ENCODE peak calls at places on chromosomes 3 and 15, in six cellular contexts. E is activated naive CD8-positive, alpha-beta T cell treated with anti-CD3 and anti-CD28 coated beads, Interleukin-2, amount 50 U/mL, for 24 hours; P is ELR; U is C1 segment of cervical spinal cord; C is spleen; O is GM20000. W is an unnamed sample.

GRCh38 chr3:10709110-10709781 is 106.8 kb upstream of the SLC6A11 start:
- DNase-seq in E (no peak), O (no peak), C (no peak), P (no peak), U (no peak), W (no peak)

GRCh38 chr15:84400017-84400740 is 164.6 kb downstream of the GOLGA6L4 start:
- DNase-seq in U (no peak), C (peak), P (no peak), E (no peak), O (no peak), W (no peak)

GRCh38 chr15:37059051-37059450 is 41.3 kb downstream of the MEIS2 start:
- DNase-seq in P (peak), U (no peak), E (no peak), C (no peak), O (no peak), W (no peak)

GRCh38 chr3:128567705-128568356 is 74.8 kb upstream of the GATA2 start:
- DNase-seq in O (no peak), U (no peak), C (no peak), P (no peak), E (no peak), W (no peak)

GRCh38 chr15:30065025-30065801 is 17.5 kb upstream of the GOLGA8J start:
- DNase-seq in O (no peak), P (peak), U (no peak), E (no peak), C (no peak), W (no peak)

GRCh38 chr3:23806322-23807160 is 786 bp downstream of the UBE2E1 start:
- DNase-seq in U (peak), P (peak), O (peak), E (peak), C (peak), W (no peak)

GRCh38 chr3:51386159-51386851 is 1.2 kb downstream of the MANF start:
- DNase-seq in O (no peak), U (no peak), P (peak), C (no peak), E (no peak), W (peak)

GRCh38 chr3:122513386-122514122 is 1.2 kb downstream of the KPNA1 start:
- DNase-seq in U (no peak), C (no peak), O (no peak), P (peak), E (no peak), W (no peak)

GRCh38 chr15:88563638-88564037 is 17.2 kb upstream of the DET1 start:
- DNase-seq in E (no peak), U (no peak), C (no peak), P (peak), O (no peak), W (no peak)

GRCh38 chr3:170038434-170039110 is 777 bp downstream of the GPR160 start:
- DNase-seq in U (peak), P (no peak), C (peak), E (peak), O (peak), W (peak)

GRCh38 chr3:112111785-112112402 is 21.2 kb downstream of the GCSAM start:
- DNase-seq in U (no peak), E (peak), P (peak), O (peak), C (no peak), W (peak)

GRCh38 chr3:149547954-149548728 is 73.6 kb downstream of the TM4SF4 start:
- DNase-seq in E (no peak), C (no peak), P (peak), O (no peak), U (peak), W (no peak)

GRCh38 chr15:32659340-32659831 is 17.9 kb downstream of the SCG5 start:
- DNase-seq in E (no peak), U (no peak), O (no peak), C (no peak), P (peak), W (no peak)

GRCh38 chr3:126459111-126459762 is 16.5 kb downstream of the ZXDC start:
- DNase-seq in P (no peak), C (peak), U (no peak), O (no peak), E (no peak), W (no peak)

GRCh38 chr15:68818671-68819450 is 1.8 kb downstream of the ANP32A start:
- DNase-seq in P (peak), O (peak), U (peak), C (peak), E (peak), W (peak)

GRCh38 chr3:71425491-71426071 is 157.9 kb downstream of the FOXP1 start:
- DNase-seq in C (no peak), P (peak), O (no peak), U (no peak), E (peak), W (no peak)

GRCh38 chr3:55416381-55416821 is 70.7 kb downstream of the WNT5A start:
- DNase-seq in O (no peak), C (no peak), U (no peak), E (no peak), P (peak), W (no peak)

GRCh38 chr3:176767385-176767784 is 429.9 kb downstream of the TBL1XR1 start:
- DNase-seq in O (no peak), U (no peak), E (no peak), C (no peak), P (peak), W (no peak)

GRCh38 chr3:43865887-43866528 is 175.3 kb downstream of the ABHD5 start:
- DNase-seq in C (peak), E (no peak), P (no peak), O (no peak), U (no peak), W (no peak)

GRCh38 chr3:131326307-131326706 is 55.3 kb upstream of the NUDT16 start:
- DNase-seq in O (no peak), C (no peak), E (no peak), P (peak), U (no peak), W (no peak)

GRCh38 chr3:42052867-42053351 is 38.2 kb upstream of the TRAK1 start:
- DNase-seq in P (no peak), E (no peak), C (no peak), O (no peak), U (peak), W (no peak)

GRCh38 chr3:15428539-15428938 is 1.1 kb downstream of the EAF1 start:
- DNase-seq in C (no peak), U (no peak), O (no peak), P (peak), E (peak), W (no peak)

GRCh38 chr15:39312984-39313383 is 267.9 kb upstream of the THBS1 start:
- DNase-seq in E (no peak), U (no peak), C (no peak), O (peak), P (peak), W (no peak)

GRCh38 chr3:7543294-7543693 is 682.4 kb downstream of the GRM7 start:
- DNase-seq in O (no peak), C (no peak), E (no peak), U (no peak), P (no peak), W (no peak)

GRCh38 chr15:79198461-79198860 is 84.1 kb upstream of the ANKRD34C start:
- DNase-seq in O (no peak), E (no peak), U (no peak), C (no peak), P (no peak), W (no peak)

GRCh38 chr3:72797773-72798543 is 50.3 kb downstream of the SHQ1 start:
- DNase-seq in C (no peak), P (no peak), O (no peak), E (no peak), U (no peak), W (no peak)

GRCh38 chr3:113695426-113695817 is 1.0 kb downstream of the USF3 start:
- DNase-seq in C (no peak), U (no peak), P (no peak), O (peak), E (no peak), W (no peak)

GRCh38 chr3:185152433-185153169 is at the start of gene C3orf70:
- DNase-seq in P (peak), U (peak), C (peak), O (peak), E (peak), W (peak)

GRCh38 chr15:82135645-82136044 is 89.8 kb upstream of the MEX3B start:
- DNase-seq in P (peak), O (no peak), E (no peak), U (no peak), C (no peak), W (no peak)

GRCh38 chr3:45509038-45509767 is 85.3 kb upstream of the LIMD1 start:
- DNase-seq in P (peak), O (no peak), U (peak), E (peak), C (no peak), W (no peak)

GRCh38 chr3:65439641-65440040 is 599.1 kb downstream of the MAGI1 start:
- DNase-seq in C (no peak), E (no peak), O (peak), U (peak), P (peak), W (peak)

GRCh38 chr3:126501054-126501453 is 16.5 kb downstream of the UROC1 start:
- DNase-seq in U (no peak), P (no peak), E (no peak), C (no peak), O (no peak), W (no peak)

GRCh38 chr15:90059208-90059985 is 42.9 kb downstream of the IDH2 start:
- DNase-seq in U (peak), C (peak), O (peak), P (no peak), E (peak), W (peak)

GRCh38 chr3:143972495-143973351 is 1.1 kb downstream of the DIPK2A start:
- DNase-seq in P (peak), U (peak), O (peak), C (peak), E (peak), W (peak)

GRCh38 chr3:130516645-130517512 is at the start of gene COL6A6:
- DNase-seq in P (no peak), O (no peak), U (no peak), C (no peak), E (no peak), W (no peak)

GRCh38 chr3:123085293-123085949 is 18.6 kb downstream of the PDIA5 start:
- DNase-seq in C (peak), U (no peak), P (no peak), O (no peak), E (no peak), W (no peak)

GRCh38 chr3:190718097-190718496 is 144.4 kb downstream of the GMNC start:
- DNase-seq in U (no peak), P (peak), C (no peak), O (no peak), E (no peak), W (no peak)

GRCh38 chr3:185797108-185797881 is 27.5 kb downstream of the IGF2BP2 start:
- DNase-seq in C (no peak), O (no peak), P (no peak), U (no peak), E (no peak), W (no peak)

GRCh38 chr3:62718011-62718410 is 157.2 kb downstream of the CADPS start:
- DNase-seq in P (no peak), E (no peak), U (no peak), C (no peak), O (no peak), W (no peak)

GRCh38 chr3:140942221-140943104 is 827 bp downstream of the SLC25A36 start:
- DNase-seq in E (peak), P (peak), O (peak), C (peak), U (peak), W (peak)

W was measured in MM.1S.